ENCODE peak calls at places on chromosomes 5 and 9, in seven cellular contexts. Z is nucleus accumbens; L is effector memory CD8-positive, alpha-beta T cell; E is GM12891; M is HEK293T; W is mesenchymal stem cell; Y is psoas muscle. G is an unnamed sample.

GRCh38 chr5:75510417-75510835 is 1.0 kb downstream of the CERT1 start:
- DNase-seq in L (no peak), Y (no peak), W (peak), Z (no peak), E (no peak), M (peak), G (no peak)

GRCh38 chr5:64766934-64767333 is 1.6 kb downstream of the SREK1IP1 start:
- DNase-seq in Y (no peak), Z (no peak), E (no peak), W (no peak), M (no peak), L (no peak), G (no peak)

GRCh38 chr9:16100596-16101091 is 547.8 kb downstream of the CCDC171 start:
- DNase-seq in Z (peak), W (peak), Y (peak), M (no peak), L (no peak), E (no peak), G (peak)

GRCh38 chr9:136029556-136029955 is 65.5 kb downstream of the NACC2 start:
- DNase-seq in Z (no peak), L (no peak), E (no peak), Y (no peak), M (no peak), W (no peak), G (no peak)

GRCh38 chr9:78685471-78685870 is 388.5 kb downstream of the PSAT1 start:
- DNase-seq in Z (no peak), M (no peak), E (no peak), Y (no peak), W (peak), L (no peak), G (no peak)

GRCh38 chr5:7805379-7805778 is 45.6 kb downstream of the CFAP90 start:
- DNase-seq in Z (no peak), L (no peak), W (no peak), M (peak), E (no peak), Y (no peak), G (no peak)

GRCh38 chr5:72071906-72072305 is 35.4 kb upstream of the MAP1B start:
- DNase-seq in W (no peak), L (no peak), M (no peak), Z (no peak), E (no peak), Y (no peak), G (no peak)

GRCh38 chr9:20312732-20313131 is 309.6 kb downstream of the MLLT3 start:
- DNase-seq in Y (no peak), L (no peak), M (no peak), W (peak), Z (no peak), E (no peak), G (no peak)

GRCh38 chr5:172188893-172189692 is 1.1 kb upstream of the STK10 start:
- DNase-seq in W (peak), L (no peak), Y (no peak), E (no peak), M (no peak), Z (no peak), G (no peak)

GRCh38 chr9:13241283-13241682 is 38.2 kb downstream of the MPDZ start:
- DNase-seq in W (no peak), L (no peak), Z (no peak), E (no peak), M (no peak), Y (no peak), G (no peak)

GRCh38 chr5:33118761-33119415 is 321.9 kb upstream of the TARS1 start:
- DNase-seq in E (no peak), Y (no peak), W (no peak), L (no peak), M (no peak), Z (no peak), G (no peak)

GRCh38 chr5:180098991-180099732 is 27.6 kb upstream of the RNF130 start:
- DNase-seq in L (no peak), Y (no peak), E (no peak), M (no peak), W (no peak), Z (no peak), G (no peak)

GRCh38 chr9:107710552-107710951 is 221.0 kb upstream of the KLF4 start:
- DNase-seq in L (no peak), W (no peak), M (no peak), Z (no peak), E (no peak), Y (no peak), G (no peak)

GRCh38 chr9:113151696-113152630 is 1.2 kb downstream of the SLC31A2 start:
- DNase-seq in Z (no peak), Y (no peak), W (no peak), L (no peak), E (no peak), M (no peak), G (no peak)

GRCh38 chr5:154284433-154284832 is 93.9 kb downstream of the GALNT10 start:
- DNase-seq in L (no peak), E (no peak), Y (no peak), Z (no peak), W (no peak), M (no peak), G (no peak)

GRCh38 chr9:126612329-126612812 is 1.4 kb upstream of the LMX1B start:
- DNase-seq in E (peak), Z (no peak), L (no peak), M (peak), W (no peak), Y (no peak), G (no peak)

GRCh38 chr5:73764996-73765395 is 139.0 kb downstream of the ARHGEF28 start:
- DNase-seq in M (no peak), W (no peak), E (no peak), L (no peak), Y (no peak), Z (no peak), G (no peak)

GRCh38 chr9:76756273-76756650 is 8.0 kb upstream of the PCA3 start:
- DNase-seq in E (no peak), Z (peak), M (peak), Y (peak), W (no peak), L (no peak), G (peak)

GRCh38 chr5:10599828-10600227 is 36.0 kb downstream of the ANKRD33B start:
- DNase-seq in M (no peak), Y (no peak), E (no peak), Z (no peak), L (no peak), W (peak), G (no peak)

GRCh38 chr5:67416133-67416937 is 219.7 kb upstream of the CD180 start:
- DNase-seq in Z (no peak), Y (no peak), E (no peak), M (no peak), W (no peak), L (no peak), G (no peak)

GRCh38 chr9:37954581-37954981 is 50.7 kb upstream of the SLC25A51 start:
- DNase-seq in W (no peak), Z (no peak), M (no peak), Y (no peak), L (no peak), E (peak), G (no peak)

GRCh38 chr9:115373000-115373709 is 255.2 kb upstream of the TNC start:
- DNase-seq in Y (no peak), M (no peak), E (no peak), W (peak), L (no peak), Z (no peak), G (no peak)

GRCh38 chr9:129311638-129312037 is 133.6 kb upstream of the IER5L start:
- DNase-seq in Z (no peak), Y (peak), W (no peak), M (no peak), L (no peak), E (no peak), G (no peak)

GRCh38 chr5:59079622-59080620 is 497.0 kb downstream of the RAB3C start:
- DNase-seq in Z (no peak), E (no peak), M (no peak), Y (no peak), L (no peak), W (peak), G (no peak)

GRCh38 chr5:169762338-169763095 is 125.4 kb downstream of the DOCK2 start:
- DNase-seq in L (no peak), E (no peak), Z (no peak), Y (no peak), M (no peak), W (peak), G (no peak)

GRCh38 chr9:85166808-85167545 is 497.4 kb downstream of the NTRK2 start:
- DNase-seq in Z (no peak), M (no peak), E (no peak), L (no peak), W (no peak), Y (no peak), G (no peak)

GRCh38 chr5:134626369-134627014 is 6.1 kb downstream of the SAR1B start:
- DNase-seq in Z (no peak), M (peak), L (no peak), Y (no peak), W (peak), E (no peak), G (no peak)

GRCh38 chr9:7710686-7711085 is 88.9 kb downstream of the DMAC1 start:
- DNase-seq in E (no peak), Y (no peak), W (no peak), Z (no peak), M (no peak), L (no peak), G (no peak)

GRCh38 chr9:138043411-138044345 is 166.1 kb downstream of the CACNA1B start:
- DNase-seq in Y (peak), L (no peak), E (no peak), Z (no peak), M (no peak), W (no peak), G (no peak)

GRCh38 chr5:138274189-138274853 is at the start of gene GFRA3:
- DNase-seq in W (peak), M (no peak), L (no peak), E (peak), Y (no peak), Z (no peak), G (no peak)

GRCh38 chr9:109817846-109818472 is 38.0 kb downstream of the PALM2AKAP2 start:
- DNase-seq in L (no peak), E (peak), M (peak), W (peak), Y (no peak), Z (peak), G (peak)

GRCh38 chr5:136309932-136310598 is 55.3 kb downstream of the TRPC7 start:
- DNase-seq in Z (no peak), W (no peak), M (no peak), L (no peak), Y (no peak), E (peak), G (no peak)